ENCODE peak calls at places on chromosomes 11 and 22, in five cellular contexts. W is NCI-H460; B is SK-N-DZ; K is activated CD4-positive, alpha-beta T cell treated with anti-CD3 and anti-CD28 coated beads, Interleukin-2, amount 50 U/mL, for 24 hours; N is AG10803. U is an unnamed sample.

GRCh38 chr22:46021577-46021976 is 44.6 kb upstream of the WNT7B start:
- DNase-seq in K (no peak), W (no peak), B (no peak), N (no peak), U (no peak)

GRCh38 chr11:30018443-30018842 is 1.6 kb upstream of the KCNA4 start:
- DNase-seq in B (no peak), W (no peak), N (no peak), K (no peak), U (no peak)

GRCh38 chr11:62437616-62438015 is 18.8 kb downstream of the SCGB1A1 start:
- DNase-seq in N (no peak), K (no peak), W (no peak), B (no peak), U (no peak)

GRCh38 chr11:7892059-7892699 is 38.9 kb downstream of the OR10A6 start:
- DNase-seq in K (no peak), B (no peak), W (no peak), N (peak), U (no peak)

GRCh38 chr11:72924568-72925190 is 110.5 kb downstream of the ATG16L2 start:
- DNase-seq in B (no peak), K (no peak), N (peak), W (no peak), U (peak)

GRCh38 chr11:65170058-65170534 is at the start of gene SPDYC:
- DNase-seq in N (no peak), W (no peak), K (no peak), B (peak), U (no peak)

GRCh38 chr11:77127969-77128691 is at the start of gene MYO7A:
- DNase-seq in N (no peak), B (peak), W (no peak), K (no peak), U (no peak)

GRCh38 chr11:58498464-58498863 is 9.4 kb downstream of the OR5B21 start:
- DNase-seq in B (no peak), K (no peak), N (peak), W (no peak), U (no peak)

GRCh38 chr11:65559951-65560537 is 1.9 kb upstream of the LTBP3 start:
- DNase-seq in B (no peak), K (no peak), N (peak), W (no peak), U (no peak)

GRCh38 chr11:29989181-29989580 is 27.6 kb downstream of the KCNA4 start:
- DNase-seq in B (no peak), N (no peak), K (no peak), W (no peak), U (no peak)

GRCh38 chr11:65778901-65779668 is 1.7 kb downstream of the AP5B1 start:
- DNase-seq in B (no peak), N (no peak), K (no peak), W (no peak), U (no peak)

GRCh38 chr11:61281581-61282250 is 13.4 kb downstream of the VWCE start:
- DNase-seq in N (no peak), B (no peak), W (no peak), K (no peak), U (no peak)

GRCh38 chr11:12968101-12968500 is 41.0 kb upstream of the RASSF10 start:
- DNase-seq in K (no peak), N (no peak), W (no peak), B (no peak), U (no peak)

GRCh38 chr11:11849127-11849746 is 7.5 kb downstream of the USP47 start:
- DNase-seq in N (peak), K (no peak), W (peak), B (peak), U (peak)

GRCh38 chr11:130197386-130198035 is 37.9 kb downstream of the ST14 start:
- DNase-seq in B (no peak), K (no peak), N (no peak), W (no peak), U (no peak)

GRCh38 chr22:42747701-42748513 is 27.2 kb upstream of the A4GALT start:
- DNase-seq in B (peak), K (no peak), W (no peak), N (peak), U (no peak)

U was measured in T-helper 1 cell.